ENCODE peak calls at places on chromosomes 5 and 9, in four cellular contexts. U is neural progenitor cell, B is PC-9, X is fibroblast of mammary gland. P is an unnamed sample.

GRCh38 chr9:73152445-73152844 is 780 bp downstream of the ANXA1 start:
- DNase-seq in X (peak; percentile 66), B (no peak), U (no peak), P (peak; percentile 57)

GRCh38 chr9:132647355-132647754 is 22.4 kb downstream of the DDX31 start:
- DNase-seq in U (no peak), B (no peak), X (peak; percentile 100), P (peak; percentile 44)

GRCh38 chr5:157371655-157372471 is 88.2 kb upstream of the NIPAL4 start:
- DNase-seq in B (no peak), U (no peak), X (no peak), P (peak; percentile 61)

GRCh38 chr5:170287532-170287931 is 10.0 kb downstream of the LCP2 start:
- DNase-seq in U (no peak), B (no peak), X (peak; percentile 75), P (no peak)

GRCh38 chr9:447230-448025 is 232.8 kb downstream of the DOCK8 start:
- DNase-seq in B (peak; percentile 54), X (peak; percentile 63), U (no peak), P (peak; percentile 98)

GRCh38 chr9:98211260-98211659 is 18.8 kb upstream of the CORO2A start:
- DNase-seq in X (no peak), U (no peak), B (no peak), P (no peak)

GRCh38 chr5:65481635-65482271 is at the start of gene ADAMTS6:
- DNase-seq in B (peak; percentile 58), X (peak; percentile 99), U (peak; percentile 86), P (peak; percentile 88)

GRCh38 chr9:21683484-21684175 is 118.8 kb upstream of the MTAP start:
- DNase-seq in B (no peak), X (no peak), U (no peak), P (peak; percentile 40)

GRCh38 chr5:40428815-40429214 is 250.9 kb upstream of the PTGER4 start:
- DNase-seq in B (no peak), X (no peak), U (no peak), P (no peak)

GRCh38 chr9:76882686-76883085 is 23.2 kb downstream of the PRUNE2 start:
- DNase-seq in B (no peak), X (no peak), U (no peak), P (no peak)

GRCh38 chr9:36913393-36914211 is 120.5 kb downstream of the PAX5 start:
- DNase-seq in U (no peak), X (no peak), B (no peak), P (no peak)
- TF ChIP-seq CTCF in U (peak; percentile 43), X (no peak), B (no peak), P (no peak)

GRCh38 chr5:68171101-68171558 is 44.4 kb upstream of the PIK3R1 start:
- DNase-seq in U (peak; percentile 61), B (no peak), X (peak; percentile 89), P (no peak)
- H3K4me3 ChIP-seq in U (peak overlapping the region; percentile 8), B (no peak overlapping the region), X (no peak overlapping the region), P (no peak overlapping the region)

GRCh38 chr5:141192110-141192725 is at the start of gene PCDHB10:
- DNase-seq in B (peak; percentile 19), X (peak; percentile 8), U (peak; percentile 80), P (peak; percentile 23)
- TF ChIP-seq CTCF in B (peak; percentile 64), X (peak; percentile 35), U (peak; percentile 89), P (peak; percentile 23)

GRCh38 chr9:12790883-12791282 is 16.1 kb downstream of the LURAP1L start:
- DNase-seq in X (no peak), U (no peak), B (no peak), P (no peak)
- H3K4me3 ChIP-seq in X (no peak overlapping the region), U (no peak overlapping the region), B (no peak overlapping the region), P (no peak overlapping the region)

GRCh38 chr9:117551171-117551570 is 136.3 kb upstream of the ASTN2 start:
- DNase-seq in B (no peak), X (no peak), U (no peak), P (no peak)

GRCh38 chr9:117552811-117553210 is 138.0 kb upstream of the ASTN2 start:
- DNase-seq in B (no peak), U (no peak), X (no peak), P (no peak)

GRCh38 chr9:117555964-117556629 is 141.2 kb upstream of the ASTN2 start:
- DNase-seq in U (peak; percentile 70), X (peak; percentile 20), B (peak; percentile 28), P (peak; percentile 57)
- TF ChIP-seq CTCF in U (peak; percentile 74), X (peak; percentile 27), B (peak; percentile 63), P (peak; percentile 54)